ENCODE peak calls at places on chromosomes 11 and 22, in seven cellular contexts. B is BJ; Y is epithelial cell of proximal tubule; N is activated CD8-positive, alpha-beta T cell treated with anti-CD3 and anti-CD28 coated beads for 36 hours; C is gastrocnemius medialis; I is colonic mucosa; A is upper lobe of right lung. W is an unnamed sample.

GRCh38 chr11:120894207-120894989 is 129.5 kb upstream of the TBCEL start:
- DNase-seq in B (no peak), Y (no peak), N (no peak), C (peak; percentile 16), I (no peak), A (no peak), W (no peak)

GRCh38 chr11:92979176-92979575 is 9.7 kb downstream of the MTNR1B start:
- DNase-seq in B (no peak), Y (no peak), N (no peak), C (no peak), I (no peak), A (no peak), W (no peak)

GRCh38 chr11:27300974-27301373 is 62.0 kb downstream of the CCDC34 start:
- DNase-seq in B (no peak), Y (no peak), N (no peak), C (no peak), I (no peak), A (no peak), W (no peak)

GRCh38 chr11:32173435-32173834 is 82.6 kb downstream of the RCN1 start:
- DNase-seq in B (no peak), Y (no peak), N (peak; percentile 32), C (peak; percentile 13), I (peak; percentile 49), A (no peak), W (peak; percentile 78)

GRCh38 chr11:606245-606644 is 9.5 kb downstream of the IRF7 start:
- DNase-seq in B (no peak), Y (no peak), N (no peak), C (no peak), I (no peak), A (peak; percentile 88), W (no peak)

GRCh38 chr11:58726594-58727414 is 4.9 kb downstream of the GLYAT start:
- DNase-seq in B (no peak), Y (no peak), N (no peak), C (no peak), I (no peak), A (no peak), W (no peak)

GRCh38 chr22:43796567-43796966 is 15.5 kb downstream of the EFCAB6 start:
- DNase-seq in B (no peak), Y (no peak), N (no peak), C (no peak), I (no peak), A (no peak), W (peak; percentile 16)

GRCh38 chr11:76714493-76714892 is 43.9 kb upstream of the LRRC32 start:
- DNase-seq in B (no peak), Y (no peak), N (no peak), C (no peak), I (no peak), A (no peak), W (no peak)

GRCh38 chr11:78179459-78180071 is 8.9 kb downstream of the KCTD21 start:
- DNase-seq in B (no peak), Y (no peak), N (no peak), C (peak; percentile 43), I (no peak), A (no peak), W (no peak)

GRCh38 chr11:2558861-2559526 is 114.2 kb downstream of the KCNQ1 start:
- DNase-seq in B (no peak), Y (no peak), N (no peak), C (no peak), I (no peak), A (peak; percentile 40), W (no peak)

GRCh38 chr11:88175707-88176066 is 444 bp upstream of the RAB38 start:
- DNase-seq in B (no peak), Y (peak; percentile 22), N (no peak), C (no peak), I (no peak), A (no peak), W (no peak)

GRCh38 chr11:69138265-69138664 is 17.5 kb upstream of the SMIM38 start:
- DNase-seq in B (no peak), Y (no peak), N (no peak), C (no peak), I (no peak), A (peak; percentile 34), W (no peak)

GRCh38 chr11:75475767-75476650 is 43.0 kb upstream of the KLHL35 start:
- DNase-seq in B (no peak), Y (no peak), N (peak; percentile 41), C (peak; percentile 84), I (peak; percentile 32), A (no peak), W (no peak)

GRCh38 chr22:23862103-23862502 is 4.4 kb downstream of the SLC2A11 start:
- DNase-seq in B (no peak), Y (no peak), N (peak; percentile 69), C (no peak), I (no peak), A (no peak), W (peak; percentile 55)

GRCh38 chr11:78742430-78742829 is 167.8 kb upstream of the NARS2 start:
- DNase-seq in B (no peak), Y (peak; percentile 16), N (no peak), C (peak; percentile 65), I (peak; percentile 89), A (peak; percentile 77), W (no peak)

GRCh38 chr11:113504586-113504985 is 29.4 kb upstream of the DRD2 start:
- DNase-seq in B (no peak), Y (no peak), N (no peak), C (no peak), I (no peak), A (no peak), W (no peak)

GRCh38 chr11:103631841-103632240 is 404.6 kb upstream of the DDI1 start:
- DNase-seq in B (no peak), Y (no peak), N (no peak), C (no peak), I (no peak), A (no peak), W (no peak)

GRCh38 chr11:68099474-68100405 is 21.4 kb downstream of the CHKA start:
- DNase-seq in B (no peak), Y (no peak), N (peak; percentile 79), C (no peak), I (peak; percentile 63), A (peak; percentile 77), W (no peak)

GRCh38 chr11:116221351-116221750 is 551.4 kb downstream of the BUD13 start:
- DNase-seq in B (no peak), Y (no peak), N (no peak), C (no peak), I (no peak), A (no peak), W (no peak)
- TF ChIP-seq CTCF in B (no peak), Y (no peak), N (no peak), C (no peak), I (no peak), A (no peak), W (no peak)

GRCh38 chr22:38097557-38098409 is 12.7 kb downstream of the BAIAP2L2 start:
- DNase-seq in B (no peak), Y (no peak), N (no peak), C (no peak), I (no peak), A (no peak), W (peak; percentile 72)
- TF ChIP-seq CTCF in B (peak; percentile 43), Y (peak; percentile 8), N (no peak), C (no peak), I (no peak), A (peak; percentile 16), W (peak; percentile 75)

DNA sequence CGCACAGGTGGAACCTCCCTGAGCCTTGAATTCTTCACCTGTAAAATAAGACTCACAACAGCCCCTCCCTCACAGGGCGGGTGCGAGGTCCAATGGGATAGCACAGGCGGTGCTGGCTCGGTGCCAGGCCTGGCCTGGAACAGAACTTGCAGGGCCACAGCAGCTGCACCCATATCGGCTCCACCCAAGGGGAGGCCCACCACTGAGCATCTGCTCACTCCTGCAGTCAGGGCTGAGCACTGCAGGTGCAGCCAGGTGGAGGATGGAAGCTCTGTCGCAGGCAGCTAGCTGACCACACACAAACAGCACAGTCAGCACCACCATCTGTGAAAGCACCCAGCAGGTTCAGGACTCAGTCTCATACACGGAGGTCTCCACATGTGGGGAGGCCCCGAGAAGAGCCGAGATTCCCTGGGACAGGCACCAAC is 19.6 kb downstream of the VPS37C start:
- DNase-seq in B (no peak), Y (no peak), N (no peak), C (no peak), I (peak; percentile 96), A (peak; percentile 64), W (no peak)
- TF ChIP-seq CTCF in B (no peak), Y (no peak), N (no peak), C (no peak), I (peak; percentile 19), A (no peak), W (no peak)

GRCh38 chr22:46797355-46797754 is 34.9 kb downstream of the TBC1D22A start:
- DNase-seq in B (no peak), Y (no peak), N (no peak), C (no peak), I (no peak), A (no peak), W (no peak)
- TF ChIP-seq CTCF in B (peak; percentile 25), Y (peak; percentile 49), N (no peak), C (no peak), I (no peak), A (no peak), W (no peak)

GRCh38 chr22:21020802-21021429 is 6.0 kb downstream of the P2RX6 start:
- DNase-seq in B (no peak), Y (no peak), N (peak; percentile 60), C (no peak), I (no peak), A (no peak), W (no peak)
- TF ChIP-seq CTCF in B (peak; percentile 53), Y (peak; percentile 62), N (peak; percentile 44), C (peak; percentile 13), I (no peak), A (peak; percentile 14), W (no peak)

GRCh38 chr11:13834463-13834862 is 128.1 kb upstream of the SPON1 start:
- DNase-seq in B (no peak), Y (no peak), N (peak; percentile 14), C (no peak), I (no peak), A (no peak), W (peak; percentile 58)
- TF ChIP-seq CTCF in B (peak; percentile 33), Y (peak; percentile 56), N (peak; percentile 44), C (no peak), I (no peak), A (no peak), W (peak; percentile 72)

GRCh38 chr22:20526628-20527355 is 19.4 kb downstream of the MED15 start:
- DNase-seq in B (no peak), Y (peak; percentile 62), N (no peak), C (no peak), I (no peak), A (no peak), W (no peak)
- TF ChIP-seq CTCF in B (peak; percentile 14), Y (peak; percentile 31), N (no peak), C (no peak), I (no peak), A (no peak), W (no peak)